ENCODE peak calls at places on chromosomes 4 and X, in five cellular contexts. M, H, Q, A and K are unnamed samples.

GRCh38 chr4:41750624-41751324 is 2.2 kb upstream of the PHOX2B start:
- DNase-seq in M (no peak), H (no peak), Q (no peak), A (no peak), K (no peak)

GRCh38 chrX:47143894-47144625 is 442 bp downstream of the NDUFB11 start:
- DNase-seq in M (no peak), H (peak; percentile 27), Q (no peak), A (peak; percentile 30), K (peak; percentile 40)

GRCh38 chr4:156931267-156931666 is 40.3 kb downstream of the PDGFC start:
- DNase-seq in M (peak; percentile 26), H (no peak), Q (peak; percentile 83), A (no peak), K (peak; percentile 74)

GRCh38 chrX:42119076-42119475 is 195.7 kb upstream of the CASK start:
- DNase-seq in M (no peak), H (no peak), Q (peak; percentile 58), A (no peak), K (no peak)

GRCh38 chr4:88659061-88659889 is 38.4 kb downstream of the NAP1L5 start:
- DNase-seq in M (peak; percentile 69), H (peak; percentile 49), Q (peak; percentile 52), A (peak; percentile 66), K (peak; percentile 72)

GRCh38 chrX:538311-538710 is 92.3 kb upstream of the SHOX start:
- DNase-seq in M (no peak), H (no peak), Q (no peak), A (no peak), K (peak; percentile 48)

GRCh38 chr4:52892880-52893279 is 30.8 kb downstream of the RASL11B start:
- DNase-seq in M (no peak), H (no peak), Q (no peak), A (no peak), K (no peak)

GRCh38 chr4:67575232-67575888 is 16.8 kb downstream of the STAP1 start:
- DNase-seq in M (peak; percentile 27), H (no peak), Q (no peak), A (no peak), K (no peak)

GRCh38 chrX:120357186-120357585 is 4.7 kb upstream of the ATP1B4 start:
- DNase-seq in M (no peak), H (no peak), Q (no peak), A (no peak), K (no peak)

GRCh38 chrX:13064599-13065143 is 20.3 kb upstream of the FAM9C start:
- DNase-seq in M (no peak), H (no peak), Q (no peak), A (peak; percentile 11), K (no peak)

GRCh38 chr4:26493461-26493860 is 3.2 kb upstream of the CCKAR start:
- DNase-seq in M (no peak), H (no peak), Q (no peak), A (no peak), K (no peak)

GRCh38 chr4:12286351-12286750 is 857.7 kb upstream of the HS3ST1 start:
- DNase-seq in M (no peak), H (no peak), Q (no peak), A (no peak), K (no peak)